ENCODE peak calls at places on chromosomes 1 and 21, in four cellular contexts. One of them, this sample, is unnamed.

GRCh38 chr1:10387611-10388386 is 11.1 kb upstream of the PGD start:
- DNase-seq in mucosa of descending colon: peak
- DNase-seq in spleen: no peak
- DNase-seq in progenitor cell of endocrine pancreas: no peak
- DNase-seq in this sample: no peak

GRCh38 chr1:156684227-156684782 is 7.1 kb upstream of the NES start:
- DNase-seq in mucosa of descending colon: no peak
- DNase-seq in progenitor cell of endocrine pancreas: no peak
- DNase-seq in spleen: no peak
- DNase-seq in this sample: no peak

GRCh38 chr1:224170748-224171478 is 12.1 kb upstream of the DEGS1 start:
- DNase-seq in progenitor cell of endocrine pancreas: no peak
- DNase-seq in spleen: no peak
- DNase-seq in mucosa of descending colon: peak
- DNase-seq in this sample: no peak

GRCh38 chr1:12369258-12369657 is 139.4 kb downstream of the VPS13D start:
- DNase-seq in mucosa of descending colon: no peak
- DNase-seq in progenitor cell of endocrine pancreas: no peak
- DNase-seq in spleen: no peak
- DNase-seq in this sample: no peak

GRCh38 chr1:30680429-30680828 is 43.0 kb downstream of the MATN1 start:
- DNase-seq in spleen: peak
- DNase-seq in mucosa of descending colon: no peak
- DNase-seq in progenitor cell of endocrine pancreas: no peak
- DNase-seq in this sample: peak

GRCh38 chr1:92995420-92996130 is 34.3 kb upstream of the DIPK1A start:
- DNase-seq in mucosa of descending colon: peak
- DNase-seq in spleen: no peak
- DNase-seq in progenitor cell of endocrine pancreas: no peak
- DNase-seq in this sample: no peak

GRCh38 chr1:19764848-19765247 is 34.9 kb downstream of the TMCO4 start:
- DNase-seq in spleen: no peak
- DNase-seq in progenitor cell of endocrine pancreas: no peak
- DNase-seq in mucosa of descending colon: no peak
- DNase-seq in this sample: no peak

GRCh38 chr1:10663668-10664035 is 132.8 kb downstream of the CASZ1 start:
- DNase-seq in progenitor cell of endocrine pancreas: no peak
- DNase-seq in spleen: no peak
- DNase-seq in mucosa of descending colon: no peak
- DNase-seq in this sample: no peak

GRCh38 chr1:111959436-111959835 is 30.0 kb downstream of the KCND3 start:
- DNase-seq in spleen: peak
- DNase-seq in mucosa of descending colon: no peak
- DNase-seq in progenitor cell of endocrine pancreas: no peak
- DNase-seq in this sample: no peak

GRCh38 chr21:17454315-17455027 is 58.4 kb upstream of the CXADR start:
- DNase-seq in progenitor cell of endocrine pancreas: peak
- DNase-seq in mucosa of descending colon: no peak
- DNase-seq in spleen: no peak
- DNase-seq in this sample: no peak

GRCh38 chr21:31860851-31861250 is 12.0 kb upstream of the HUNK start:
- DNase-seq in spleen: no peak
- DNase-seq in progenitor cell of endocrine pancreas: no peak
- DNase-seq in mucosa of descending colon: no peak
- DNase-seq in this sample: no peak

GRCh38 chr1:24720152-24720551 is 25.1 kb upstream of the CLIC4 start:
- DNase-seq in spleen: peak
- DNase-seq in mucosa of descending colon: peak
- DNase-seq in progenitor cell of endocrine pancreas: no peak
- DNase-seq in this sample: peak

GRCh38 chr1:93148001-93148400 is 32.2 kb downstream of the TMED5 start:
- DNase-seq in progenitor cell of endocrine pancreas: no peak
- DNase-seq in mucosa of descending colon: no peak
- DNase-seq in spleen: no peak
- DNase-seq in this sample: no peak

GRCh38 chr1:84541679-84542078 is 32.6 kb downstream of the CTBS start:
- DNase-seq in mucosa of descending colon: no peak
- DNase-seq in progenitor cell of endocrine pancreas: no peak
- DNase-seq in spleen: no peak
- DNase-seq in this sample: no peak

GRCh38 chr1:41446851-41447610 is 37.5 kb downstream of the EDN2 start:
- DNase-seq in progenitor cell of endocrine pancreas: no peak
- DNase-seq in spleen: no peak
- DNase-seq in mucosa of descending colon: no peak
- DNase-seq in this sample: no peak

GRCh38 chr1:186043276-186043675 is 309.1 kb downstream of the HMCN1 start:
- DNase-seq in mucosa of descending colon: no peak
- DNase-seq in spleen: no peak
- DNase-seq in progenitor cell of endocrine pancreas: no peak
- DNase-seq in this sample: no peak

GRCh38 chr1:240508950-240509349 is 103.0 kb downstream of the GREM2 start:
- DNase-seq in progenitor cell of endocrine pancreas: no peak
- DNase-seq in spleen: no peak
- DNase-seq in mucosa of descending colon: no peak
- DNase-seq in this sample: no peak

GRCh38 chr1:66575739-66576138 is 41.8 kb downstream of the SGIP1 start:
- DNase-seq in spleen: no peak
- DNase-seq in mucosa of descending colon: no peak
- DNase-seq in progenitor cell of endocrine pancreas: no peak
- DNase-seq in this sample: no peak

GRCh38 chr21:38631676-38632075 is 133.4 kb upstream of the ERG start:
- DNase-seq in spleen: no peak
- DNase-seq in progenitor cell of endocrine pancreas: no peak
- DNase-seq in mucosa of descending colon: no peak
- DNase-seq in this sample: no peak

GRCh38 chr21:38625000-38625399 is 126.7 kb upstream of the ERG start:
- DNase-seq in progenitor cell of endocrine pancreas: no peak
- DNase-seq in mucosa of descending colon: no peak
- DNase-seq in spleen: no peak
- DNase-seq in this sample: no peak

GRCh38 chr21:38626311-38626710 is 128.0 kb upstream of the ERG start:
- DNase-seq in spleen: no peak
- DNase-seq in progenitor cell of endocrine pancreas: no peak
- DNase-seq in mucosa of descending colon: no peak
- DNase-seq in this sample: no peak

GRCh38 chr21:38631171-38631570 is 132.9 kb upstream of the ERG start:
- DNase-seq in mucosa of descending colon: no peak
- DNase-seq in spleen: no peak
- DNase-seq in progenitor cell of endocrine pancreas: no peak
- DNase-seq in this sample: no peak

DNA sequence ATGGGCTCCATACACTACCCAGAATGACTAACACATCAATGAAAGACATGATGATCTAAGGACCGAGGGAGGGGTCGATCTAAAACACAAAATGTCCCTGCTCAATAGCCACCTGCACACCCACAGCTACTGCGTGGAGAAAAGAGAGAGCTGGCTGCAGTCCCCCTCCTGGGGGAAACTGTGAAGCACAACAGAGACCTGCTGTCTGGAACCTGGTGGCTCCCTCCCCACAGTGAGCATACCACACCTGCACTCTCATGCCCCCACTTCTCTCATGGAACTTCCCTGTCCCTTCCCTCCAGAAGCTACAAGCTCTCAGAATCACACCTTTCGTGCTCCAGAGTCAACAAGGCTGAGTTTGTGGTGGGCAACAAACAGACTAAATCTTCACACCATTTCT is 130.1 kb upstream of the ERG start:
- DNase-seq in mucosa of descending colon: no peak
- DNase-seq in progenitor cell of endocrine pancreas: no peak
- DNase-seq in spleen: no peak
- DNase-seq in this sample: no peak
- TF ChIP-seq CTCF in mucosa of descending colon: no peak
- TF ChIP-seq CTCF in progenitor cell of endocrine pancreas: peak
- TF ChIP-seq CTCF in spleen: no peak
- TF ChIP-seq CTCF in this sample: no peak

DNA sequence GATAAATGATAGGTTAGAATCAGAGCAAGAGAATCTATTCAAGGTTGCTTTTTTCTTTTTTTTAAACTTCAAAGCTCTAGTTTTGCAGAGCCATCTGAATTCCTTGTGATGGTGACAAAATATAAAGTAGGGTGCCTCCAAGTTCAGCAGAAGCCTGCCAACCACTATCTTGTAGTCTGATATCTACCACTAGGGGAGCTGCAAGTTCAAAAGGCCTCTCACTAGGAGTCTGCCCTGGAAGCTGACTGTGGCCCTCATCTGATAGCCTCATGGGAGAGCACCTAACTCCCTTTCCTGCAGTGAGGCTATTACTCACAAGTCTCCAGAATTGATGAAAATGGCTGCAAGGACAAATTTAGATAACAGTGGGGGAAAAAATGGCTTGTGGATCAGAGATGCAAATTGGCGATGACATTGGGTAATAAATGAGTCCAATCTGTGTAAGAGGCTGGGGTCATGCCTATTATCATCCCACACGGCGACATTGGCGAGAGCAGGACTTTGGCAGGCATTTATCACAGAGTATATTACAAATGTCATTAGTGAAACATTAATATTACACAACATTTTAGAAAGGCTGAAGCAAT is 10.7 kb upstream of the ZP4 start:
- DNase-seq in spleen: no peak
- DNase-seq in progenitor cell of endocrine pancreas: no peak
- DNase-seq in mucosa of descending colon: peak
- DNase-seq in this sample: no peak
- TF ChIP-seq CTCF in spleen: no peak
- TF ChIP-seq CTCF in progenitor cell of endocrine pancreas: peak
- TF ChIP-seq CTCF in mucosa of descending colon: no peak
- TF ChIP-seq CTCF in this sample: no peak

GRCh38 chr1:175844877-175845276 is 101.5 kb upstream of the TNR start:
- DNase-seq in progenitor cell of endocrine pancreas: no peak
- DNase-seq in mucosa of descending colon: no peak
- DNase-seq in spleen: no peak
- DNase-seq in this sample: no peak
- TF ChIP-seq CTCF in progenitor cell of endocrine pancreas: no peak
- TF ChIP-seq CTCF in mucosa of descending colon: no peak
- TF ChIP-seq CTCF in spleen: no peak
- TF ChIP-seq CTCF in this sample: no peak

GRCh38 chr1:16010837-16011236 is 6.8 kb downstream of the SRARP start:
- DNase-seq in mucosa of descending colon: no peak
- DNase-seq in spleen: no peak
- DNase-seq in progenitor cell of endocrine pancreas: no peak
- DNase-seq in this sample: no peak

GRCh38 chr1:16006552-16007485 is 2.8 kb downstream of the SRARP start:
- DNase-seq in spleen: no peak
- DNase-seq in progenitor cell of endocrine pancreas: no peak
- DNase-seq in mucosa of descending colon: no peak
- DNase-seq in this sample: no peak

GRCh38 chr1:16009678-16010077 is 5.6 kb downstream of the SRARP start:
- DNase-seq in mucosa of descending colon: no peak
- DNase-seq in progenitor cell of endocrine pancreas: no peak
- DNase-seq in spleen: no peak
- DNase-seq in this sample: no peak

GRCh38 chr1:16007671-16008341 is 3.8 kb downstream of the SRARP start:
- DNase-seq in spleen: no peak
- DNase-seq in mucosa of descending colon: no peak
- DNase-seq in progenitor cell of endocrine pancreas: no peak
- DNase-seq in this sample: no peak

GRCh38 chr1:16009030-16009460 is 5.0 kb downstream of the SRARP start:
- DNase-seq in mucosa of descending colon: peak
- DNase-seq in spleen: peak
- DNase-seq in progenitor cell of endocrine pancreas: peak
- DNase-seq in this sample: peak
- TF ChIP-seq CTCF in mucosa of descending colon: peak
- TF ChIP-seq CTCF in spleen: peak
- TF ChIP-seq CTCF in progenitor cell of endocrine pancreas: peak
- TF ChIP-seq CTCF in this sample: peak

DNA sequence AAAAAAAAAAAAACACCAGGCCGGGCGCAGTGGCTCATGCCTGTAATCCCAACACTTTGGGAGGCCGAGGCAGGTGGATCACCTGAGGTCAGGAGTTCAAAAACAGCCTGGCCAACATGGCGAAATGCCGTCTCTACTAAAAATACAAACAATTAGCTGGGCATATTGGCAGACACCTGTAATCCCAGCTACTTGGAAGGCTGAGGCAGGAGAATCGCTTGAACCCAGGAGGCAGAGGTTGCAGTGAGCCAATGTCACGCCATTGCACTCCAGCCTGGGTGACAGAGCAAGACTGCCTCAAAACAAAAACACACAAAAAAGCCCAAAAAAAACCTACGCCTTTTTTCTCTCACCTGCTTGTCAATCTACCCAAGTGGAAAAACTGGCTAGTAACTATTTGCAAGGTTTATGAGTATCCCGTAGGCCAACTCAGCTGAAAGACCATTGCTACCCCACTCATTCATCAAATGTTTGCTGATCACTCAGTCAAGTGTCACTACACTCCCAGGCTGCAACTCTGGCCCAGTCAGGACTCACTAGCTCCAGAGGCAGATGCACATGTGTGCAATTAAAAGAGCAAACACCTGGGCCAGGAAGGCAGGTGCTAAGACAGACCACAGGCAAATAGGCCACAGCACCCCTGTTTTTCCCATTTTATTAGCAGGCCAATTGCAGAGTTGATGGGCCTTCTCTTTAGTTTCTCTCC is 2.0 kb downstream of the CSRP1 start:
- DNase-seq in progenitor cell of endocrine pancreas: no peak
- DNase-seq in spleen: peak
- DNase-seq in mucosa of descending colon: no peak
- DNase-seq in this sample: no peak
- TF ChIP-seq CTCF in progenitor cell of endocrine pancreas: no peak
- TF ChIP-seq CTCF in spleen: no peak
- TF ChIP-seq CTCF in mucosa of descending colon: no peak
- TF ChIP-seq CTCF in this sample: no peak

DNA sequence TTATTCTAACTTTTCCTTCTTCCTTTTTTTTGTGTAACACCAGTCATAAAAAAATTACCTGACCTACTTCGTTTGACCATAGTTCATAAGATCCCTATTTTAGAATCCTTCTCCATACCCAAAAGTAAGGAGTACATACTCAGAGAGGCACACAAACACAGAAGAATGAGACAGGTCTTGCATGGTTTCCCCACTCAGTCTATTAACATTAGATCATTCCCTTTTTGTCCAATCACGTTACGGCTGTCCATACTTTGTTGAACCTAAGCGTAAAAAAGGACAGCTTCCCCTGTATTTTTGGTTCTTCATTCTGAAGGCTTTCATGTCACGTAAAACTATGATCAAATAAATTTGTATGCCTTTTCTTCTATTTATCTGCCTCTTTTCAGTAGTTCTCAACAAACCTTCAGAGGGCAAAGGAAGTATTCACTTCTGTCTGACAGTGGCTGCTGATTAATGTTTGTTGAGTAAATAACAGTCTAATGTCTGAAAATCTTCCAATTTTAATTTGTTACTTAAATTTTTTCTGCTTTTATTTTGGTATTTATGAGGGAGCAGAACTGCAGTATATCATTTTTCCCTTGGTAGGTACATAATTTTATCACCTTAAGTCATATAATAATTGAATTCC is 16.4 kb downstream of the PKN2 start:
- DNase-seq in progenitor cell of endocrine pancreas: no peak
- DNase-seq in spleen: no peak
- DNase-seq in mucosa of descending colon: no peak
- DNase-seq in this sample: no peak
- TF ChIP-seq CTCF in progenitor cell of endocrine pancreas: no peak
- TF ChIP-seq CTCF in spleen: no peak
- TF ChIP-seq CTCF in mucosa of descending colon: no peak
- TF ChIP-seq CTCF in this sample: no peak

This sample was measured in breast epithelium.